ENCODE peak calls at places on chromosomes 13 and 19, in four cellular contexts. Z, R, T and U are unnamed samples.

GRCh38 chr13:30752201-30752797 is 17.0 kb downstream of the ALOX5AP start:
- DNase-seq in R (no peak), Z (no peak), T (no peak), U (no peak)

GRCh38 chr19:45815501-45816216 is 551 bp upstream of the RSPH6A start:
- DNase-seq in Z (no peak), T (no peak), R (no peak), U (no peak)

GRCh38 chr13:30453727-30454126 is 12.0 kb downstream of the HMGB1 start:
- DNase-seq in T (peak), Z (no peak), R (no peak), U (no peak)

GRCh38 chr13:93862259-93862658 is 617.2 kb downstream of the DCT start:
- DNase-seq in T (no peak), R (peak), Z (no peak), U (peak)

GRCh38 chr19:55670280-55671053 is 4.6 kb upstream of the EPN1 start:
- DNase-seq in R (no peak), T (no peak), Z (no peak), U (no peak)

GRCh38 chr19:41323430-41324125 is 13.6 kb downstream of the CCDC97 start:
- DNase-seq in T (peak), Z (no peak), R (peak), U (no peak)

GRCh38 chr19:6480843-6481415 is 658 bp downstream of the DENND1C start:
- DNase-seq in T (no peak), Z (no peak), R (no peak), U (no peak)

GRCh38 chr13:114063545-114064515 is 68.6 kb downstream of the RASA3 start:
- DNase-seq in T (peak), R (peak), Z (no peak), U (no peak)

GRCh38 chr19:5030136-5030820 is 61.4 kb downstream of the KDM4B start:
- DNase-seq in R (no peak), T (no peak), Z (no peak), U (no peak)

GRCh38 chr13:24629320-24629719 is 50.9 kb upstream of the ATP12A start:
- DNase-seq in Z (no peak), R (no peak), T (peak), U (no peak)

GRCh38 chr19:3607398-3608078 is 863 bp upstream of the TBXA2R start:
- DNase-seq in Z (no peak), R (peak), T (peak), U (no peak)

GRCh38 chr13:74847966-74848365 is 634.0 kb downstream of the TBC1D4 start:
- DNase-seq in T (no peak), R (no peak), Z (no peak), U (no peak)

GRCh38 chr19:2477732-2478191 is 1.8 kb downstream of the GADD45B start:
- DNase-seq in Z (no peak), R (peak), T (peak), U (no peak)

GRCh38 chr13:50893211-50893852 is 16.3 kb upstream of the RNASEH2B start:
- DNase-seq in T (peak), Z (no peak), R (peak), U (no peak)

GRCh38 chr19:7705387-7706187 is 3.7 kb upstream of the FCER2 start:
- DNase-seq in T (no peak), R (no peak), Z (peak), U (no peak)

GRCh38 chr13:29763426-29764180 is 86.8 kb downstream of the UBL3 start:
- DNase-seq in R (peak), T (no peak), Z (no peak), U (no peak)

GRCh38 chr13:37207646-37208045 is 102.2 kb upstream of the CSNK1A1L start:
- DNase-seq in R (no peak), T (no peak), Z (no peak), U (no peak)

GRCh38 chr19:43501661-43502418 is 2.7 kb downstream of the PHLDB3 start:
- DNase-seq in R (no peak), T (no peak), Z (no peak), U (no peak)

GRCh38 chr13:33286143-33286542 is 588 bp upstream of the STARD13 start:
- DNase-seq in Z (no peak), T (no peak), R (no peak), U (no peak)

GRCh38 chr13:101979825-101980224 is 422.0 kb downstream of the FGF14 start:
- DNase-seq in T (no peak), R (no peak), Z (no peak), U (no peak)

GRCh38 chr13:51717786-51718398 is 86.1 kb downstream of the DHRS12 start:
- DNase-seq in T (no peak), R (peak), Z (no peak), U (no peak)

GRCh38 chr13:76361868-76362267 is 524.3 kb downstream of the KCTD12 start:
- DNase-seq in R (no peak), Z (no peak), T (no peak), U (no peak)

GRCh38 chr13:47087841-47088240 is 191.0 kb upstream of the HTR2A start:
- DNase-seq in R (peak), Z (no peak), T (peak), U (no peak)

GRCh38 chr19:14502334-14503092 is 6.6 kb upstream of the GIPC1 start:
- DNase-seq in Z (no peak), R (peak), T (no peak), U (no peak)

GRCh38 chr19:31676271-31677004 is 327.2 kb upstream of the TSHZ3 start:
- DNase-seq in T (peak), Z (no peak), R (no peak), U (no peak)

GRCh38 chr19:32863841-32864240 is 5.7 kb downstream of the SLC7A9 start:
- DNase-seq in R (no peak), T (no peak), Z (no peak), U (no peak)